ENCODE peak calls at places on chromosomes 11 and 22, in ten cellular contexts. One of them, this sample, is unnamed.

GRCh38 chr11:97537407-97538150 is 1147.8 kb downstream of the JRKL start:
- DNase-seq in mammary epithelial cell: no peak
- DNase-seq in transverse colon: no peak
- DNase-seq in cardiac muscle cell: no peak
- DNase-seq in ovary: no peak
- DNase-seq in lung: no peak
- DNase-seq in HepG2: no peak
- DNase-seq in K562: no peak
- DNase-seq in tibial artery: no peak
- DNase-seq in osteoblast: peak; percentile 1
- DNase-seq in this sample: no peak

GRCh38 chr11:7796842-7797241 is at the start of gene OR5P2:
- DNase-seq in mammary epithelial cell: no peak
- DNase-seq in transverse colon: no peak
- DNase-seq in cardiac muscle cell: no peak
- DNase-seq in ovary: no peak
- DNase-seq in lung: no peak
- DNase-seq in HepG2: no peak
- DNase-seq in K562: no peak
- DNase-seq in tibial artery: no peak
- DNase-seq in osteoblast: no peak
- DNase-seq in this sample: no peak

GRCh38 chr11:128610765-128611617 is 23.6 kb upstream of the ETS1 start:
- DNase-seq in mammary epithelial cell: no peak
- DNase-seq in transverse colon: peak; percentile 77
- DNase-seq in cardiac muscle cell: no peak
- DNase-seq in ovary: no peak
- DNase-seq in lung: no peak
- DNase-seq in HepG2: no peak
- DNase-seq in K562: no peak
- DNase-seq in tibial artery: no peak
- DNase-seq in osteoblast: no peak
- DNase-seq in this sample: peak; percentile 31

GRCh38 chr11:125167292-125167953 is 2.9 kb downstream of the PKNOX2 start:
- DNase-seq in mammary epithelial cell: no peak
- DNase-seq in transverse colon: no peak
- DNase-seq in cardiac muscle cell: peak; percentile 62
- DNase-seq in ovary: peak; percentile 87
- DNase-seq in lung: no peak
- DNase-seq in HepG2: no peak
- DNase-seq in K562: no peak
- DNase-seq in tibial artery: peak; percentile 75
- DNase-seq in osteoblast: no peak
- DNase-seq in this sample: no peak

GRCh38 chr11:128598755-128599154 is 11.4 kb upstream of the ETS1 start:
- DNase-seq in mammary epithelial cell: no peak
- DNase-seq in transverse colon: no peak
- DNase-seq in cardiac muscle cell: no peak
- DNase-seq in ovary: no peak
- DNase-seq in lung: no peak
- DNase-seq in HepG2: no peak
- DNase-seq in K562: no peak
- DNase-seq in tibial artery: no peak
- DNase-seq in osteoblast: no peak
- DNase-seq in this sample: no peak

GRCh38 chr11:116553482-116553881 is 219.3 kb downstream of the BUD13 start:
- DNase-seq in mammary epithelial cell: no peak
- DNase-seq in transverse colon: no peak
- DNase-seq in cardiac muscle cell: no peak
- DNase-seq in ovary: no peak
- DNase-seq in lung: no peak
- DNase-seq in HepG2: no peak
- DNase-seq in K562: no peak
- DNase-seq in tibial artery: no peak
- DNase-seq in osteoblast: no peak
- DNase-seq in this sample: no peak

GRCh38 chr22:19062139-19062789 is 59.9 kb downstream of the DGCR2 start:
- DNase-seq in mammary epithelial cell: no peak
- DNase-seq in transverse colon: no peak
- DNase-seq in cardiac muscle cell: no peak
- DNase-seq in ovary: no peak
- DNase-seq in lung: no peak
- DNase-seq in HepG2: no peak
- DNase-seq in K562: no peak
- DNase-seq in tibial artery: no peak
- DNase-seq in osteoblast: peak; percentile 71
- DNase-seq in this sample: no peak

GRCh38 chr11:97742717-97743116 is 1278.0 kb upstream of the CNTN5 start:
- DNase-seq in mammary epithelial cell: no peak
- DNase-seq in transverse colon: no peak
- DNase-seq in cardiac muscle cell: no peak
- DNase-seq in ovary: no peak
- DNase-seq in lung: no peak
- DNase-seq in HepG2: no peak
- DNase-seq in K562: no peak
- DNase-seq in tibial artery: no peak
- DNase-seq in osteoblast: no peak
- DNase-seq in this sample: no peak

GRCh38 chr11:100925935-100926334 is 203.7 kb downstream of the PGR start:
- DNase-seq in mammary epithelial cell: peak; percentile 60
- DNase-seq in transverse colon: no peak
- DNase-seq in cardiac muscle cell: no peak
- DNase-seq in ovary: no peak
- DNase-seq in lung: no peak
- DNase-seq in HepG2: no peak
- DNase-seq in K562: peak; percentile 8
- DNase-seq in tibial artery: no peak
- DNase-seq in osteoblast: no peak
- DNase-seq in this sample: no peak

GRCh38 chr22:37820350-37820749 is 2.8 kb upstream of the GALR3 start:
- DNase-seq in mammary epithelial cell: no peak
- DNase-seq in transverse colon: no peak
- DNase-seq in cardiac muscle cell: no peak
- DNase-seq in ovary: no peak
- DNase-seq in lung: no peak
- DNase-seq in HepG2: no peak
- DNase-seq in K562: no peak
- DNase-seq in tibial artery: no peak
- DNase-seq in osteoblast: peak; percentile 67
- DNase-seq in this sample: no peak

GRCh38 chr11:69460540-69461257 is 20.8 kb upstream of the LINC01488 start:
- DNase-seq in mammary epithelial cell: peak; percentile 98
- DNase-seq in transverse colon: no peak
- DNase-seq in cardiac muscle cell: no peak
- DNase-seq in ovary: no peak
- DNase-seq in lung: no peak
- DNase-seq in HepG2: peak; percentile 30
- DNase-seq in K562: no peak
- DNase-seq in tibial artery: no peak
- DNase-seq in osteoblast: peak; percentile 98
- DNase-seq in this sample: no peak

GRCh38 chr11:2158291-2158737 is 2.7 kb downstream of the INS start:
- DNase-seq in mammary epithelial cell: no peak
- DNase-seq in transverse colon: no peak
- DNase-seq in cardiac muscle cell: no peak
- DNase-seq in ovary: no peak
- DNase-seq in lung: no peak
- DNase-seq in HepG2: no peak
- DNase-seq in K562: no peak
- DNase-seq in tibial artery: no peak
- DNase-seq in osteoblast: no peak
- DNase-seq in this sample: no peak

GRCh38 chr11:2154889-2155288 is 6.1 kb downstream of the INS start:
- DNase-seq in mammary epithelial cell: no peak
- DNase-seq in transverse colon: no peak
- DNase-seq in cardiac muscle cell: no peak
- DNase-seq in ovary: no peak
- DNase-seq in lung: no peak
- DNase-seq in HepG2: no peak
- DNase-seq in K562: no peak
- DNase-seq in tibial artery: no peak
- DNase-seq in osteoblast: no peak
- DNase-seq in this sample: no peak

GRCh38 chr11:2157294-2158040 is 3.5 kb downstream of the INS start:
- DNase-seq in mammary epithelial cell: no peak
- DNase-seq in transverse colon: no peak
- DNase-seq in cardiac muscle cell: no peak
- DNase-seq in ovary: no peak
- DNase-seq in lung: no peak
- DNase-seq in HepG2: no peak
- DNase-seq in K562: no peak
- DNase-seq in tibial artery: no peak
- DNase-seq in osteoblast: no peak
- DNase-seq in this sample: no peak

GRCh38 chr11:2155511-2155910 is 5.5 kb downstream of the INS start:
- DNase-seq in mammary epithelial cell: no peak
- DNase-seq in transverse colon: no peak
- DNase-seq in cardiac muscle cell: no peak
- DNase-seq in ovary: no peak
- DNase-seq in lung: no peak
- DNase-seq in HepG2: no peak
- DNase-seq in K562: no peak
- DNase-seq in tibial artery: no peak
- DNase-seq in osteoblast: no peak
- DNase-seq in this sample: no peak

DNA sequence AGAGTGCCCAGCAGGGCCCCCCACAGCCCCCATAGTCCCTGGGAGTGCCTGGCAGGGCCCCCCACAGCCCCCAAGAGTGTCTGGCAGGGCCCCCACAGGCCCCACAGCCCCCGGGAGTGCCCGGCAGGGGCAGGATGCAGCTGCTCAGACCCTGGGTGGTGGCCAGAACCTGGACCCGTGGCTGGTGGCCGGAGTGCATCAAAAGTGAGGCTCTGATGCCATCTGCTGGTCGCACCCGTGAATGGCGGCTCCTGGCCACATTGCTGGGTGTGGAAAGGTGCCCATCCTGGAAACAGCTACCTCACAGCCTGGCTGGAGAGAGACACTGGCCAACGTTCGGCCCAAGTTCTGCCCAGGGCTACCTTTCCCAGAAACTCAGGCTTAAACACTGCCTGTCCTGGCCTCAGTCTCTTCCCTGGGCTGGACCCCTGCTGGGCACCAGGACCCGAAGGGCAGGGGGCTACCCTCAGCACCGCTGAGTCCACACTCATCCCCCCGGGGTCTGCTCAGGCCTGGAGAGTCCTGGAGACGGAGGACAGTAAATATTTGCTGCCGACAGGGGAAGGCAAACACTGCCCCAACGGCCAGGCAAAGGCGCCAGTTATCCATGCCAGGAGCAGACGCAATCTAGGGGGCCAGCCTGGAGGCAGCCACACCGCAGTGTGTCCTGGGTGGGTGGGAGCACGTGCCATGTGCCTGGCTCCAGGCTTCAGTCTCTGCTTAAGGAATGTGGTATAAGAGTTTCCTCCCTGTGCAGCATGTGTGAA is 4.4 kb downstream of the INS start:
- DNase-seq in mammary epithelial cell: peak; percentile 40
- DNase-seq in transverse colon: peak; percentile 76
- DNase-seq in cardiac muscle cell: peak; percentile 81
- DNase-seq in ovary: peak; percentile 77
- DNase-seq in lung: peak; percentile 67
- DNase-seq in HepG2: peak; percentile 42
- DNase-seq in K562: peak; percentile 78
- DNase-seq in tibial artery: peak; percentile 77
- DNase-seq in osteoblast: peak; percentile 99
- DNase-seq in this sample: peak; percentile 93
- TF ChIP-seq CTCF in mammary epithelial cell: peak; percentile 83
- TF ChIP-seq CTCF in transverse colon: peak; percentile 76
- TF ChIP-seq CTCF in cardiac muscle cell: peak; percentile 83
- TF ChIP-seq CTCF in ovary: no peak
- TF ChIP-seq CTCF in lung: peak; percentile 65
- TF ChIP-seq CTCF in HepG2: peak; percentile 96
- TF ChIP-seq CTCF in K562: peak; percentile 74
- TF ChIP-seq CTCF in tibial artery: peak; percentile 61
- TF ChIP-seq CTCF in osteoblast: peak; percentile 80
- TF ChIP-seq CTCF in this sample: peak; percentile 98

GRCh38 chr11:1870326-1870696 is 17.4 kb downstream of the LSP1 start:
- DNase-seq in mammary epithelial cell: no peak
- DNase-seq in transverse colon: no peak
- DNase-seq in cardiac muscle cell: no peak
- DNase-seq in ovary: no peak
- DNase-seq in lung: no peak
- DNase-seq in HepG2: no peak
- DNase-seq in K562: no peak
- DNase-seq in tibial artery: no peak
- DNase-seq in osteoblast: no peak
- DNase-seq in this sample: no peak
- H3K4me3 ChIP-seq in mammary epithelial cell: no peak overlapping the region
- H3K4me3 ChIP-seq in transverse colon: no peak overlapping the region
- H3K4me3 ChIP-seq in cardiac muscle cell: no peak overlapping the region
- H3K4me3 ChIP-seq in ovary: no peak overlapping the region
- H3K4me3 ChIP-seq in lung: no peak overlapping the region
- H3K4me3 ChIP-seq in HepG2: no peak overlapping the region
- H3K4me3 ChIP-seq in K562: no peak overlapping the region
- H3K4me3 ChIP-seq in tibial artery: peak overlapping the region; percentile 39
- H3K4me3 ChIP-seq in osteoblast: peak overlapping the region; percentile 63
- H3K4me3 ChIP-seq in this sample: no peak overlapping the region

DNA sequence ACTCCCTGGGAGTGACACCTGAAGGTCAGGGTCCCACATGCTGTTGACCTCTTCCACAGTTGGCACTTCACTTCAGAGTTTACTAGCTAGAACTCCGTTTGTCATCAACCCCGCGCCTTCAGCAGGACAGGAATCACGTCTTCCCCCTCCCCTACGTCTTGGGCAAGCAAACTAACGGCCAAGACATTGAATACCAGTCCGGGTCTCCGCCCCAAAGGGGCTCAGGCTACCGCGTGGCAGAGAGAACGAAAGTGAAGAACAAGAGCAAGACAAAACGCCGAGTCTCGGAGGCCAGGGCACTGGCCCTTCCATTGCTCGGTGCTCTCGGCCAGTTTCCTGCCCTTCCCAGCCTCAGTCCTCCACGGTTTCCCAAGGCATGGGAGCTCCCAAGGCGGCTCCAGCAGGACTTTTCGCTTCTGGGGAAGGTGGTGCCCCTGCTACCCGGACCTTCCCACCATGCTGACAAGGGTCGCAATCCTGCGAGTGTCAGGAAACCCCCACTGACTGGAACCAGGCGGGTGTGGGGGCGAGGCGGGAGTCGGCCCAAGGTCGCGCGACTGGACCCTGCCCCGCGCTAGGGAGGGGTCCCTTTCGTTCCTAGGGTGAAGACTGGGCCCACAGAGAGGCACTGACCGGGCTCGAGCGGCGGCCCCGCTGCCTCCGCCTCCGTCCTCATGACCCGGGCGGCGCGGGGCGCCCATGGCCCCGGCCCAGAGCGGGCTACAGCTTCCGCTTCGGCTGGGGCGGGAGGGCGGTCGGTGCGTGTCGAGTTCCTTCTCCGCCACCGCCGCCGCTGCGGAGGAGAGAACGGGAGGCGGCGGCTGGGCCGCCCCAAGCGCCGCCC is at the start of gene GUCD1:
- DNase-seq in mammary epithelial cell: peak; percentile 36
- DNase-seq in transverse colon: peak; percentile 52
- DNase-seq in cardiac muscle cell: peak; percentile 31
- DNase-seq in ovary: no peak
- DNase-seq in lung: no peak
- DNase-seq in HepG2: no peak
- DNase-seq in K562: no peak
- DNase-seq in tibial artery: peak; percentile 73
- DNase-seq in osteoblast: peak; percentile 79
- DNase-seq in this sample: no peak
- H3K4me1 ChIP-seq in mammary epithelial cell: peaks cover 24% of the 10 kb centered on the region
- H3K4me1 ChIP-seq in transverse colon: peaks cover 62% of the 10 kb centered on the region
- H3K4me1 ChIP-seq in cardiac muscle cell: peaks cover 19% of the 10 kb centered on the region
- H3K4me1 ChIP-seq in ovary: peaks cover 12% of the 10 kb centered on the region
- H3K4me1 ChIP-seq in lung: peaks cover 9% of the 10 kb centered on the region
- H3K4me1 ChIP-seq in HepG2: peaks cover 74% of the 10 kb centered on the region
- H3K4me1 ChIP-seq in K562: peaks cover 22% of the 10 kb centered on the region
- H3K4me1 ChIP-seq in tibial artery: peaks cover 37% of the 10 kb centered on the region
- H3K4me1 ChIP-seq in osteoblast: peaks cover 28% of the 10 kb centered on the region
- H3K4me1 ChIP-seq in this sample: peaks cover 50% of the 10 kb centered on the region

GRCh38 chr11:66868726-66869291 is 11.9 kb downstream of the LRFN4 start:
- DNase-seq in mammary epithelial cell: peak; percentile 43
- DNase-seq in transverse colon: peak; percentile 89
- DNase-seq in cardiac muscle cell: peak; percentile 79
- DNase-seq in ovary: no peak
- DNase-seq in lung: peak; percentile 72
- DNase-seq in HepG2: peak; percentile 82
- DNase-seq in K562: peak; percentile 90
- DNase-seq in tibial artery: no peak
- DNase-seq in osteoblast: peak; percentile 89
- DNase-seq in this sample: peak; percentile 93
- TF ChIP-seq CTCF in mammary epithelial cell: peak; percentile 63
- TF ChIP-seq CTCF in transverse colon: peak; percentile 69
- TF ChIP-seq CTCF in cardiac muscle cell: peak; percentile 3
- TF ChIP-seq CTCF in ovary: no peak
- TF ChIP-seq CTCF in lung: no peak
- TF ChIP-seq CTCF in HepG2: peak; percentile 77
- TF ChIP-seq CTCF in K562: peak; percentile 85
- TF ChIP-seq CTCF in tibial artery: no peak
- TF ChIP-seq CTCF in osteoblast: no peak
- TF ChIP-seq CTCF in this sample: peak; percentile 88